ENCODE peak calls at places on chromosomes 13 and 19, in ten cellular contexts. X is mucosa of gallbladder; W is BJ; J is mucosa of descending colon; K is PC-3; O is cardiac septum; I is iPS DF 6.9; E is stimulated activated CD4-positive, alpha-beta T cell treated with anti-CD3 and anti-CD28 coated beads, Interleukin-15, amount 100 ng/mL, for 1 hour; S is stromal cell of bone marrow; A is globus pallidus. Q is an unnamed sample.

GRCh38 chr13:22091971-22092300 is 421.1 kb downstream of the FGF9 start:
- DNase-seq in A (no peak), X (no peak), W (no peak), J (no peak), E (no peak), O (no peak), I (no peak), S (no peak), K (no peak), Q (no peak)

GRCh38 chr13:107144432-107144831 is 576.5 kb upstream of the ARGLU1 start:
- DNase-seq in S (no peak), W (no peak), I (no peak), X (no peak), J (no peak), O (no peak), E (no peak), K (peak; percentile 12), A (no peak), Q (no peak)

GRCh38 chr13:98353750-98354149 is 176.7 kb upstream of the RNF113B start:
- DNase-seq in E (no peak), O (no peak), I (no peak), W (no peak), X (no peak), K (no peak), J (no peak), A (no peak), S (no peak), Q (no peak)

GRCh38 chr19:48530770-48531169 is 19.1 kb upstream of the LMTK3 start:
- DNase-seq in I (no peak), S (no peak), J (peak; percentile 47), W (no peak), O (no peak), K (no peak), A (no peak), E (no peak), X (no peak), Q (no peak)

GRCh38 chr13:25032160-25032559 is 63.8 kb upstream of the PABPC3 start:
- DNase-seq in A (no peak), I (no peak), W (no peak), S (no peak), E (no peak), J (no peak), X (no peak), O (no peak), K (no peak), Q (no peak)

GRCh38 chr13:86282450-86282849 is 483.2 kb upstream of the SLITRK6 start:
- DNase-seq in I (no peak), O (no peak), A (no peak), S (no peak), X (no peak), E (no peak), K (peak; percentile 42), J (no peak), W (no peak), Q (no peak)

GRCh38 chr19:23436944-23437343 is 41.7 kb upstream of the ZNF91 start:
- DNase-seq in E (no peak), A (no peak), J (no peak), K (peak; percentile 9), X (no peak), O (no peak), S (no peak), I (no peak), W (no peak), Q (no peak)

GRCh38 chr13:100895656-100896055 is 221.1 kb upstream of the TMTC4 start:
- DNase-seq in I (no peak), A (no peak), J (no peak), S (no peak), K (no peak), E (no peak), X (no peak), W (no peak), O (no peak), Q (no peak)

GRCh38 chr13:63209330-63210017 is 1793.8 kb upstream of the PCDH20 start:
- DNase-seq in K (no peak), I (no peak), O (no peak), E (no peak), W (no peak), X (no peak), J (no peak), A (no peak), S (no peak), Q (no peak)

GRCh38 chr19:53977429-53977990 is 13.9 kb upstream of the CACNG6 start:
- DNase-seq in E (peak; percentile 15), A (peak; percentile 88), J (peak; percentile 90), X (peak; percentile 79), K (peak; percentile 91), O (peak; percentile 83), S (peak; percentile 79), I (no peak), W (peak; percentile 22), Q (no peak)

GRCh38 chr13:88919970-88920628 is 1248.9 kb downstream of the SLITRK5 start:
- DNase-seq in W (no peak), X (no peak), O (no peak), A (no peak), E (no peak), K (no peak), J (no peak), I (no peak), S (no peak), Q (no peak)

GRCh38 chr19:33686687-33687541 is 65.2 kb downstream of the CHST8 start:
- DNase-seq in J (no peak), W (no peak), X (no peak), O (peak; percentile 63), I (no peak), S (no peak), A (no peak), E (no peak), K (no peak), Q (no peak)

GRCh38 chr13:109785141-109785891 is 1.1 kb downstream of the IRS2 start:
- DNase-seq in I (no peak), O (no peak), J (peak; percentile 43), S (no peak), E (peak; percentile 24), K (peak; percentile 33), W (no peak), X (no peak), A (no peak), Q (peak; percentile 44)

GRCh38 chr19:7923295-7924191 is 2.4 kb downstream of the CTXN1 start:
- DNase-seq in I (no peak), J (no peak), E (no peak), X (no peak), O (no peak), A (no peak), S (no peak), W (no peak), K (no peak), Q (no peak)

GRCh38 chr13:20080377-20081164 is 80.3 kb downstream of the GJA3 start:
- DNase-seq in K (no peak), O (no peak), I (no peak), X (no peak), J (no peak), W (no peak), S (no peak), E (no peak), A (no peak), Q (no peak)

GRCh38 chr13:50375792-50376191 is 360.5 kb downstream of the KCNRG start:
- DNase-seq in W (no peak), K (peak; percentile 37), E (no peak), X (no peak), O (no peak), A (no peak), J (no peak), I (no peak), S (peak; percentile 70), Q (no peak)

GRCh38 chr13:46149272-46150133 is 32.5 kb downstream of the LCP1 start:
- DNase-seq in O (no peak), S (no peak), X (no peak), A (no peak), E (no peak), J (no peak), W (no peak), K (peak; percentile 46), I (no peak), Q (no peak)

GRCh38 chr13:79385694-79386093 is 20.4 kb downstream of the RBM26 start:
- DNase-seq in X (no peak), K (peak; percentile 14), I (no peak), O (no peak), A (no peak), E (no peak), W (no peak), S (no peak), J (no peak), Q (no peak)

GRCh38 chr13:56515441-56515840 is 625.3 kb upstream of the PRR20A start:
- DNase-seq in A (no peak), X (no peak), I (no peak), J (no peak), K (no peak), W (no peak), S (no peak), O (no peak), E (no peak), Q (no peak)

GRCh38 chr13:113658836-113659235 is 838 bp upstream of the ATP4B start:
- DNase-seq in J (no peak), I (no peak), X (no peak), E (no peak), S (no peak), O (peak; percentile 54), W (no peak), K (no peak), A (no peak), Q (no peak)

GRCh38 chr19:44306283-44306682 is 1.5 kb upstream of the ZNF235 start:
- DNase-seq in J (no peak), I (no peak), A (no peak), E (no peak), O (no peak), K (no peak), S (no peak), W (no peak), X (no peak), Q (no peak)

GRCh38 chr19:46985532-46986415 is 33.9 kb upstream of the NPAS1 start:
- DNase-seq in O (no peak), A (no peak), J (no peak), E (no peak), S (no peak), K (no peak), W (no peak), X (no peak), I (no peak), Q (no peak)

Q was measured in breast epithelium.